ENCODE peak calls at places on chromosomes 3 and 15, in four cellular contexts. One of them, this sample, is unnamed.

GRCh38 chr3:186108106-186108940 is 566 bp downstream of the ETV5 start:
- DNase-seq in stomach: no peak
- DNase-seq in upper lobe of left lung: peak; percentile 91
- DNase-seq in transverse colon: no peak
- DNase-seq in this sample: peak; percentile 28

GRCh38 chr3:141680620-141681389 is 57.3 kb upstream of the RNF7 start:
- DNase-seq in stomach: no peak
- DNase-seq in upper lobe of left lung: no peak
- DNase-seq in transverse colon: no peak
- DNase-seq in this sample: no peak

GRCh38 chr3:30156586-30157498 is 449.6 kb upstream of the TGFBR2 start:
- DNase-seq in stomach: no peak
- DNase-seq in upper lobe of left lung: no peak
- DNase-seq in transverse colon: no peak
- DNase-seq in this sample: no peak

GRCh38 chr3:29764603-29765254 is 483.9 kb downstream of the RBMS3 start:
- DNase-seq in stomach: no peak
- DNase-seq in upper lobe of left lung: no peak
- DNase-seq in transverse colon: no peak
- DNase-seq in this sample: peak; percentile 61

GRCh38 chr3:187943677-187944390 is 198.6 kb upstream of the BCL6 start:
- DNase-seq in stomach: no peak
- DNase-seq in upper lobe of left lung: no peak
- DNase-seq in transverse colon: no peak
- DNase-seq in this sample: no peak

GRCh38 chr15:58473720-58474119 is 41.9 kb downstream of the LIPC start:
- DNase-seq in stomach: no peak
- DNase-seq in upper lobe of left lung: no peak
- DNase-seq in transverse colon: no peak
- DNase-seq in this sample: no peak

GRCh38 chr3:24522155-24522579 is 27.5 kb upstream of the THRB start:
- DNase-seq in stomach: no peak
- DNase-seq in upper lobe of left lung: no peak
- DNase-seq in transverse colon: no peak
- DNase-seq in this sample: peak; percentile 20

GRCh38 chr3:87621667-87622066 is 345.3 kb upstream of the POU1F1 start:
- DNase-seq in stomach: no peak
- DNase-seq in upper lobe of left lung: no peak
- DNase-seq in transverse colon: no peak
- DNase-seq in this sample: no peak

GRCh38 chr3:30855390-30855789 is 39.1 kb downstream of the GADL1 start:
- DNase-seq in stomach: no peak
- DNase-seq in upper lobe of left lung: no peak
- DNase-seq in transverse colon: no peak
- DNase-seq in this sample: no peak

GRCh38 chr3:133277813-133278212 is 122.0 kb upstream of the BFSP2 start:
- DNase-seq in stomach: no peak
- DNase-seq in upper lobe of left lung: no peak
- DNase-seq in transverse colon: no peak
- DNase-seq in this sample: no peak

GRCh38 chr15:49412821-49413220 is 10.2 kb upstream of the FGF7 start:
- DNase-seq in stomach: no peak
- DNase-seq in upper lobe of left lung: no peak
- DNase-seq in transverse colon: no peak
- DNase-seq in this sample: no peak

GRCh38 chr3:8386221-8386620 is 115.4 kb upstream of the LMCD1 start:
- DNase-seq in stomach: no peak
- DNase-seq in upper lobe of left lung: no peak
- DNase-seq in transverse colon: no peak
- DNase-seq in this sample: no peak

GRCh38 chr3:2525968-2526367 is 427.3 kb downstream of the CNTN4 start:
- DNase-seq in stomach: no peak
- DNase-seq in upper lobe of left lung: no peak
- DNase-seq in transverse colon: no peak
- DNase-seq in this sample: no peak

GRCh38 chr3:159882784-159883779 is 105.6 kb upstream of the IL12A start:
- DNase-seq in stomach: no peak
- DNase-seq in upper lobe of left lung: no peak
- DNase-seq in transverse colon: no peak
- DNase-seq in this sample: peak; percentile 37

GRCh38 chr3:170865209-170866094 is 4.5 kb downstream of the RPL22L1 start:
- DNase-seq in stomach: no peak
- DNase-seq in upper lobe of left lung: no peak
- DNase-seq in transverse colon: no peak
- DNase-seq in this sample: no peak
- TF ChIP-seq POLR2A in stomach: no peak
- TF ChIP-seq POLR2A in upper lobe of left lung: no peak
- TF ChIP-seq POLR2A in transverse colon: no peak
- TF ChIP-seq POLR2A in this sample: no peak

DNA sequence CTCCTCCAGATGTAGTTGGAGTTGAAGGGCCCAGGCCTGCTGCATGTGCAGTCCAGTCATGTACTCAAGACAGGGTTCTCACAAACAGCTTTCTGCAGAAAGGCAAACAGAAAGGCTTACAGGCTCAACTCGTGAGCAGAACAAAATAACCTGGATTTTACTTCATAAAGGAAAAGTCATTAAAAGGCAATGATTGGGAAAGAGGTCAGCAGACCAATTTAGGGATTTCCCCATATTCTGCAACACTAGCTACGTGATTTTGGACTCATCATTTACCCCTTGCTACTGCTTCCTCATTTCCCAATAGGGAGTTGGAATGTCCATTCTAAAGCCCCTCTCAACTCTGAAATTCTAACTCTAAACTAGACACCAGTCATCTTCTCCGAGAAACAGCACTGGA is 18.1 kb downstream of the METTL6 start:
- DNase-seq in stomach: no peak
- DNase-seq in upper lobe of left lung: no peak
- DNase-seq in transverse colon: no peak
- DNase-seq in this sample: no peak
- TF ChIP-seq POLR2A in stomach: no peak
- TF ChIP-seq POLR2A in upper lobe of left lung: no peak
- TF ChIP-seq POLR2A in transverse colon: no peak
- TF ChIP-seq POLR2A in this sample: no peak

GRCh38 chr15:41932939-41933725 is 39.2 kb downstream of the EHD4 start:
- DNase-seq in stomach: no peak
- DNase-seq in upper lobe of left lung: no peak
- DNase-seq in transverse colon: no peak
- DNase-seq in this sample: no peak
- TF ChIP-seq POLR2A in stomach: no peak
- TF ChIP-seq POLR2A in upper lobe of left lung: no peak
- TF ChIP-seq POLR2A in transverse colon: no peak
- TF ChIP-seq POLR2A in this sample: no peak

GRCh38 chr15:41971089-41971892 is 1.1 kb downstream of the EHD4 start:
- DNase-seq in stomach: peak; percentile 70
- DNase-seq in upper lobe of left lung: no peak
- DNase-seq in transverse colon: peak; percentile 72
- DNase-seq in this sample: peak; percentile 62
- TF ChIP-seq POLR2A in stomach: no peak
- TF ChIP-seq POLR2A in upper lobe of left lung: no peak
- TF ChIP-seq POLR2A in transverse colon: peak; percentile 70
- TF ChIP-seq POLR2A in this sample: no peak

GRCh38 chr3:42123012-42123581 is 31.9 kb downstream of the TRAK1 start:
- DNase-seq in stomach: no peak
- DNase-seq in upper lobe of left lung: no peak
- DNase-seq in transverse colon: no peak
- DNase-seq in this sample: no peak
- TF ChIP-seq POLR2A in stomach: no peak
- TF ChIP-seq POLR2A in upper lobe of left lung: no peak
- TF ChIP-seq POLR2A in transverse colon: no peak
- TF ChIP-seq POLR2A in this sample: no peak

GRCh38 chr15:68599153-68599545 is 20.4 kb downstream of the CORO2B start:
- DNase-seq in stomach: no peak
- DNase-seq in upper lobe of left lung: no peak
- DNase-seq in transverse colon: no peak
- DNase-seq in this sample: no peak
- TF ChIP-seq POLR2A in stomach: no peak
- TF ChIP-seq POLR2A in upper lobe of left lung: no peak
- TF ChIP-seq POLR2A in transverse colon: no peak
- TF ChIP-seq POLR2A in this sample: no peak

GRCh38 chr3:127654374-127654773 is 18.4 kb upstream of the ABTB1 start:
- DNase-seq in stomach: no peak
- DNase-seq in upper lobe of left lung: no peak
- DNase-seq in transverse colon: no peak
- DNase-seq in this sample: no peak

GRCh38 chr3:127656906-127657305 is 15.8 kb upstream of the ABTB1 start:
- DNase-seq in stomach: no peak
- DNase-seq in upper lobe of left lung: no peak
- DNase-seq in transverse colon: no peak
- DNase-seq in this sample: no peak

GRCh38 chr3:127652246-127652995 is 20.3 kb upstream of the ABTB1 start:
- DNase-seq in stomach: peak; percentile 54
- DNase-seq in upper lobe of left lung: no peak
- DNase-seq in transverse colon: peak; percentile 47
- DNase-seq in this sample: peak; percentile 60

GRCh38 chr3:127658234-127658633 is 14.5 kb upstream of the ABTB1 start:
- DNase-seq in stomach: no peak
- DNase-seq in upper lobe of left lung: no peak
- DNase-seq in transverse colon: no peak
- DNase-seq in this sample: no peak

GRCh38 chr3:127655641-127656040 is 17.1 kb upstream of the ABTB1 start:
- DNase-seq in stomach: no peak
- DNase-seq in upper lobe of left lung: no peak
- DNase-seq in transverse colon: no peak
- DNase-seq in this sample: no peak
- TF ChIP-seq POLR2A in stomach: no peak
- TF ChIP-seq POLR2A in upper lobe of left lung: no peak
- TF ChIP-seq POLR2A in transverse colon: no peak
- TF ChIP-seq POLR2A in this sample: no peak

GRCh38 chr3:194688946-194689345 is 3.3 kb downstream of the FAM43A start:
- DNase-seq in stomach: peak; percentile 9
- DNase-seq in upper lobe of left lung: no peak
- DNase-seq in transverse colon: no peak
- DNase-seq in this sample: no peak

GRCh38 chr3:194690501-194691372 is 5.1 kb downstream of the FAM43A start:
- DNase-seq in stomach: peak; percentile 9
- DNase-seq in upper lobe of left lung: no peak
- DNase-seq in transverse colon: no peak
- DNase-seq in this sample: no peak

GRCh38 chr3:194689493-194689901 is 3.8 kb downstream of the FAM43A start:
- DNase-seq in stomach: peak; percentile 24
- DNase-seq in upper lobe of left lung: no peak
- DNase-seq in transverse colon: no peak
- DNase-seq in this sample: no peak

GRCh38 chr3:194688207-194688711 is 2.6 kb downstream of the FAM43A start:
- DNase-seq in stomach: peak; percentile 28
- DNase-seq in upper lobe of left lung: no peak
- DNase-seq in transverse colon: peak; percentile 61
- DNase-seq in this sample: no peak

GRCh38 chr3:194691481-194692281 is 6.0 kb downstream of the FAM43A start:
- DNase-seq in stomach: peak; percentile 14
- DNase-seq in upper lobe of left lung: peak; percentile 56
- DNase-seq in transverse colon: no peak
- DNase-seq in this sample: no peak
- TF ChIP-seq POLR2A in stomach: no peak
- TF ChIP-seq POLR2A in upper lobe of left lung: no peak
- TF ChIP-seq POLR2A in transverse colon: no peak
- TF ChIP-seq POLR2A in this sample: no peak